ENCODE peak calls at places on chromosome 16, in five cellular contexts. G is GM23338, H is PC-9, S is fibroblast of lung, D is astrocyte. X is an unnamed sample.

GRCh38 chr16:65178151-65178550 is 56.3 kb upstream of the CDH11 start:
- DNase-seq in G (no peak), D (peak), S (peak), H (no peak), X (peak)

GRCh38 chr16:87221633-87222032 is 95.6 kb downstream of the C16orf95 start:
- DNase-seq in G (no peak), S (no peak), H (no peak), D (no peak), X (no peak)

GRCh38 chr16:49834496-49835009 is 21.4 kb downstream of the ZNF423 start:
- DNase-seq in D (no peak), H (no peak), G (peak), S (no peak), X (peak)

GRCh38 chr16:83136419-83136818 is 509.6 kb downstream of the CDH13 start:
- DNase-seq in D (no peak), G (no peak), S (no peak), H (no peak), X (no peak)

GRCh38 chr16:78689031-78689430 is 589.6 kb downstream of the WWOX start:
- DNase-seq in G (no peak), H (no peak), S (no peak), D (no peak), X (no peak)

GRCh38 chr16:68275611-68276191 is 11.4 kb downstream of the SLC7A6 start:
- DNase-seq in D (no peak), G (no peak), H (no peak), S (no peak), X (no peak)

GRCh38 chr16:9594961-9595360 is 503.5 kb downstream of the HAPSTR1 start:
- DNase-seq in D (no peak), S (no peak), G (no peak), H (no peak), X (no peak)

GRCh38 chr16:11016993-11017392 is 72.6 kb downstream of the CLEC16A start:
- DNase-seq in D (peak), H (peak), S (peak), G (no peak), X (peak)

GRCh38 chr16:12062343-12063003 is 85.9 kb downstream of the SNX29 start:
- DNase-seq in S (peak), G (no peak), D (peak), H (peak), X (peak)

GRCh38 chr16:51134876-51135275 is 16.2 kb downstream of the SALL1 start:
- DNase-seq in G (peak), S (no peak), H (no peak), D (no peak), X (no peak)

GRCh38 chr16:85750827-85751641 is at the start of gene C16orf74:
- DNase-seq in G (peak), S (peak), D (no peak), H (peak), X (peak)

GRCh38 chr16:88062341-88062861 is 111.2 kb downstream of the BANP start:
- DNase-seq in D (peak), H (no peak), G (no peak), S (peak), X (peak)

GRCh38 chr16:50066482-50067289 is 916 bp downstream of the HEATR3 start:
- DNase-seq in D (no peak), S (no peak), H (no peak), G (no peak), X (no peak)

GRCh38 chr16:81654346-81654745 is 124.7 kb upstream of the PLCG2 start:
- DNase-seq in H (no peak), D (no peak), G (no peak), S (peak), X (no peak)

GRCh38 chr16:47358816-47359215 is 102.0 kb downstream of the ITFG1 start:
- DNase-seq in S (peak), D (peak), G (no peak), H (peak), X (no peak)

GRCh38 chr16:24309222-24309905 is 53.2 kb downstream of the CACNG3 start:
- DNase-seq in S (peak), D (peak), G (no peak), H (peak), X (no peak)

GRCh38 chr16:89359296-89360147 is 130.8 kb downstream of the ANKRD11 start:
- DNase-seq in D (peak), H (no peak), G (no peak), S (peak), X (peak)

DNA sequence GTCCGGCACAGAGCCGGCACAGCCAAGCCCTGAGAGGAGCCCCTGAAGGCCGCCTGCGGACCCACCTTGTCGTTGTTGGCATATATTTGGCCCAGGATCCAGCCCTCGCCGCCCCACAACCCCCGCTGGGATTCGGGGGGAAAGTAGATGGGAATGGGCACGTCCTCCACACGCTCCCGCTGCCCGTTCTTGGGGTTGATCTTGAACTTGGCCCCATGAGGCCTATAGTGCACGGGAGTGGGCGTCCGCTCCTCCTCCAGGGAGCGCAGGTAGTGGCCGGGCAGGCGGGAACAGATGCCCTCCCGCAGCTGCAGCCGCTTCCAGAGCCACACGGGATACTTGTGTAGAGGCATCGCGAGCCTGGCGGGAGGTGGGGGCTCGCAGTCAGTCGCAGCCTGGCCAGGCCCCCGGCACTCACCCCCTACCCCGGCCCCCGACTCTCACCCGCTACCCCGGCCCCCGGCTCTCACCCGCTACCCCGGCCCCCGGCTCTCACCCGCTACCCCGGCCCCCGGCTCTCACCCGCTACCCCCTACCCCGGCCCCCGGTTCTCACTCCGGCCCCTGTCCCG is 387 bp downstream of the MRPL28 start:
- DNase-seq in H (no peak), G (peak), D (no peak), S (peak), X (peak)
- H3K27ac ChIP-seq in H (no peak), G (no peak), D (no peak), S (no peak), X (no peak)

GRCh38 chr16:55502801-55503366 is 6.0 kb upstream of the LPCAT2 start:
- DNase-seq in D (peak), G (peak), H (peak), S (peak), X (peak)
- H2AFZ ChIP-seq in D (peak), G (no peak), H (peak), S (no peak), X (no peak)

DNA sequence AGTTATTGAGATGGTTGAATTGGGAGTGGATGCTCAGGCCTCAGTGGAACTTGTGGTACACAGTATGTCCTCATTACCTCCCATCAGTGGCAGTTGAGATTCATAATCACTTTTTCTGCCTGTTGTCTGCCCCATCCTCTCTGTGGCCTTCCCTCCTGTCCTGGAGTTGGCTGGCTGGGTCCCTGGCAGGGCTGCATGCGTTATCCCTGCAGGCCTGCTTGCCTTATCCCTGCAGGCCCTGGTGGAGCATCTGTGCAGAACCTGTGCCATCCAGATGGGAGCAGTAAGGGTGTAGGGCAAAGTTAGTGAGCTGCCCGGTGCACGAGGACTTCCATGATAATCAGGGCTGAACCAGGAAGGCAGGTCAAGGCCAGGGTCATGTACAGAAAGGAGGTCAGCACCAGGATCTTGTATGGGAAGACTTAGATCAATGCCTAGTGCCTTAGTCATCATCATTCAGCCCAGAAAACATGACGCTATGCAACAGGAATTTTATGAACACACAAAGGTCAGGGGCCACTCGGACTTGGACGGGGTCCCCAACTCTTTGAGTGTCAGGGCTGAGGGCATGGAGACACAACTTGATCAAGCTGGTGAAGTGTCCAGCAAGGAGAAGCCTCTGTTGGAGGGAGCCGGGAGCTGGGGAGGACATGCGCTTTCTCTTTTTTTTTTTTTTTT is 47.2 kb downstream of the ABCC1 start:
- DNase-seq in H (peak), S (peak), G (no peak), D (peak), X (peak)
- H3K27ac ChIP-seq in H (peak), S (peak), G (no peak), D (peak), X (peak)

GRCh38 chr16:1781254-1781653 is 1.1 kb downstream of the SPSB3 start:
- DNase-seq in D (no peak), G (no peak), H (no peak), S (no peak), X (peak)

GRCh38 chr16:1784977-1785845 is 2.5 kb downstream of the NUBP2 start:
- DNase-seq in S (no peak), D (no peak), G (no peak), H (no peak), X (peak)

GRCh38 chr16:1780677-1781072 is 1.7 kb downstream of the SPSB3 start:
- DNase-seq in H (no peak), D (no peak), S (no peak), G (no peak), X (no peak)

GRCh38 chr16:1781758-1782407 is 488 bp downstream of the SPSB3 start:
- DNase-seq in D (no peak), H (peak), S (peak), G (peak), X (peak)

DNA sequence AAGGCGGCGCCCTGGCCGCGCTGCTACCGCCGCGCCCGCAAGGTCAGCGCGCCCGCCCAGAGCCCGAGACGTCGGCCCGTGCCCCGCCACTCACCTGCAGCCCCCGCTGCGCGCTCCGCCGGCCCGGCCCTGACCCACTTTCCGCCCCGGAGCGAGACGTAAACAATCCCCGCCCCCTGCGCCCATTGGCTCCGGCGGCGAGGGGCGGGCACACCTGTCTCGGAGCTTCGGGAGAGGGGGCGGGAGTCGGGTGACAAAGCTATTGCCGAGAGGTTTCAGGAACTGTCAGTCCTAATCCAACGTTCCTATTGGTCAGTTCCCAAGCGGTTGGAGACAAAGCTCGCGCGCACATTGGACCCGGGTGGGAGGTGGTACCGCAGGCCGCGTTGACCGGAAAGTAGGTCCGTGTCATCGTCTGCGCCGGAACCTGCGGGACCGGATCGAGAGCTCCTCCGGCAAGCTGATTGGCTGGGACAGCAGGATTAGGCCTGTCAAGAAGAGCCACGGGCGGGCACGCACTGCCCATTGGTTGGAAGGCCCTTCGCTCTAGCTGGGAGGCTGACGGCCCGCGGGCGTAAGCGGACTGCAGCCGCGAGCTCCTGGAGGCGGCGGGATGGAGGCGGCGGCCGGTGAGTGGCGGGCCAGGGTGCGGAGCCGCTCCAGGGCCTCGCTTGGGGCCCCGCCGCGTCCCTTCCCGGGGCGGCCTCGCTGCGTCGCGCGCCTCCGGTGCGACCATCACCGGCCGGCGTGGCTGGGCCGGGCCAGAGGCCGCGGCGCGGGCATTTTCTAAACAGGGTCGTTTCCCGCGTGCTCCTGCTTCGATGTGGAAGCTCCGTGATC is at the start of the genes NUBP2 and SPSB3:
- DNase-seq in G (peak), D (peak), S (peak), H (peak), X (peak)
- H2AFZ ChIP-seq in G (peak), D (peak), S (peak), H (peak), X (peak)

GRCh38 chr16:28293589-28293935 is 1.2 kb downstream of the SBK1 start:
- DNase-seq in S (no peak), G (peak), H (no peak), D (no peak), X (no peak)
- H3K27ac ChIP-seq in S (no peak), G (peak), H (no peak), D (no peak), X (no peak)

GRCh38 chr16:69311533-69312388 is 611 bp downstream of the VPS4A start:
- DNase-seq in G (peak), H (peak), D (no peak), S (peak), X (peak)
- H2AFZ ChIP-seq in G (peak), H (peak), D (peak), S (no peak), X (peak)

GRCh38 chr16:62715701-62716100 is 679.5 kb upstream of the CDH8 start:
- DNase-seq in S (no peak), H (no peak), D (no peak), G (no peak), X (no peak)

GRCh38 chr16:62711797-62712196 is 675.6 kb upstream of the CDH8 start:
- DNase-seq in D (no peak), G (peak), H (no peak), S (no peak), X (no peak)

GRCh38 chr16:62709856-62710255 is 673.6 kb upstream of the CDH8 start:
- DNase-seq in S (no peak), D (no peak), G (no peak), H (no peak), X (no peak)
- H3K27ac ChIP-seq in S (no peak), D (no peak), G (no peak), H (no peak), X (no peak)

GRCh38 chr16:28538733-28539596 is at the start of gene NUPR1:
- DNase-seq in G (no peak), D (peak), S (peak), H (peak), X (peak)
- H2AFZ ChIP-seq in G (peak), D (peak), S (peak), H (peak), X (peak)

DNA sequence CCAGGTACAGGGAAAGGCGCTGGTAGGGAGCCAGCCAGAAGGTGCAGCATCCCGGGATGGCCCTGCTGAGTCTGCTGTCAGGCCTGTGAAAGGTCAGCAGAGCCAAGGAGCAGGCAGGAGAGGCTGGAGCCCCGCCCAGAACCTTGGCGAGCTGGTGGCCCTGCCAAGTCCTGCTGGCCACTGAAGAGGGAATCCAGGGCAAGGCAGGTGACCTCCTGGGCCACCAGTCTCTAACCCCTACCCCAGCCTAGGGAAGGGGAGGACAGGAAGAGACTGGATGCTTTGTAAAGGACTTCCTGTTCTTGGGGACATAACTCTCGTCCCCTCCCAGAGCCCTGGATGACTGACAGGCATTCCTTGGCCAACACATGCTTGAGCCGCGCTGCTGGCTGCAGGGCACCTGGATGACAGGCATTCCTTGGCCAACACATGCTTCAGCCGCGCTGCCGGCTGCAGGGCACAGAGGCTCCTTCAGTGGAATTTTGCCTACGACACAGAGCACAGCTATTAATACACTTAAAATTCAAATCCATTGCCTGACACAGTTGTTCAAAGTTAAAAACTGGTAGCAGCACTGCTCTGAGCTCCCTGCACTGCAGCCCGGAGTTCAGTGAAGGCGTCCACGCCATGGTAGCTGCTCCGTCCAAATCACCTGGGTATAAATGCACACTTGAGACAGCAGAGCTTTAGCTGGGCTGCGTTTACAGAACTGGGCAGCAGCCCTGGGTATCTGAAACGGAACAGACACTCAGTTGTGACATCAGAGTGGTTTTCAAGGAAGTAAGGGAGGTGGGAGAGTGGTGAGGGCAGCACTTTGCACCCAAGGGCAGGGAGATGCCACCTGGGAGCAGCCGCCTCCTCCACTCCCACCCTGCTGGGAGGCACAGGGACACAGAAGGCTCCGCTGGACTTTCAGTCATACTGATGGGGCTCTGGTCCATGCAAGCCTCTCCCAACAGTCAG is 2.0 kb upstream of the BRICD5 start:
- DNase-seq in H (peak), S (no peak), D (no peak), G (no peak), X (peak)
- H3K27ac ChIP-seq in H (no peak), S (no peak), D (no peak), G (no peak), X (no peak)

GRCh38 chr16:84650062-84650991 is 2.0 kb downstream of the KLHL36 start:
- DNase-seq in D (peak), H (no peak), G (no peak), S (peak), X (peak)

GRCh38 chr16:84649511-84649861 is 1.2 kb downstream of the KLHL36 start:
- DNase-seq in S (no peak), H (no peak), D (no peak), G (no peak), X (peak)

GRCh38 chr16:84652565-84652964 is 4.3 kb downstream of the KLHL36 start:
- DNase-seq in D (no peak), S (no peak), G (no peak), H (no peak), X (no peak)

GRCh38 chr16:84647830-84648594 is at the start of gene KLHL36:
- DNase-seq in G (peak), D (no peak), S (no peak), H (peak), X (peak)

GRCh38 chr16:84648595-84649510 is 542 bp downstream of the KLHL36 start:
- DNase-seq in D (no peak), H (peak), G (peak), S (no peak), X (peak)
- H2AFZ ChIP-seq in D (peak), H (peak), G (no peak), S (no peak), X (peak)